ENCODE peak calls at places on chromosomes 2 and 18, in seven cellular contexts. One of them, this sample, is unnamed.

GRCh38 chr18:56645415-56646016 is 5.6 kb upstream of the WDR7 start:
- DNase-seq in cardiac muscle cell: peak
- DNase-seq in stromal cell of bone marrow: no peak
- DNase-seq in GM03348: peak
- DNase-seq in HuH-7.5: no peak
- DNase-seq in foreskin fibroblast: no peak
- DNase-seq in heart right ventricle: no peak
- DNase-seq in this sample: no peak

GRCh38 chr2:239716536-239717318 is 308.4 kb downstream of the NDUFA10 start:
- DNase-seq in cardiac muscle cell: no peak
- DNase-seq in stromal cell of bone marrow: no peak
- DNase-seq in heart right ventricle: peak
- DNase-seq in foreskin fibroblast: peak
- DNase-seq in GM03348: no peak
- DNase-seq in HuH-7.5: no peak
- DNase-seq in this sample: no peak

GRCh38 chr2:239160226-239161143 is 240.3 kb downstream of the HDAC4 start:
- DNase-seq in foreskin fibroblast: no peak
- DNase-seq in stromal cell of bone marrow: no peak
- DNase-seq in HuH-7.5: no peak
- DNase-seq in GM03348: no peak
- DNase-seq in heart right ventricle: no peak
- DNase-seq in cardiac muscle cell: no peak
- DNase-seq in this sample: no peak

GRCh38 chr2:240960309-240960962 is 38.0 kb upstream of the SNED1 start:
- DNase-seq in stromal cell of bone marrow: peak
- DNase-seq in GM03348: no peak
- DNase-seq in foreskin fibroblast: peak
- DNase-seq in heart right ventricle: peak
- DNase-seq in cardiac muscle cell: peak
- DNase-seq in HuH-7.5: peak
- DNase-seq in this sample: no peak

GRCh38 chr2:9222246-9222898 is 15.8 kb downstream of the ASAP2 start:
- DNase-seq in heart right ventricle: no peak
- DNase-seq in cardiac muscle cell: no peak
- DNase-seq in foreskin fibroblast: no peak
- DNase-seq in HuH-7.5: no peak
- DNase-seq in GM03348: no peak
- DNase-seq in stromal cell of bone marrow: peak
- DNase-seq in this sample: no peak

GRCh38 chr2:674319-674985 is 2.8 kb downstream of the TMEM18 start:
- DNase-seq in cardiac muscle cell: no peak
- DNase-seq in foreskin fibroblast: no peak
- DNase-seq in stromal cell of bone marrow: no peak
- DNase-seq in heart right ventricle: no peak
- DNase-seq in GM03348: no peak
- DNase-seq in HuH-7.5: no peak
- DNase-seq in this sample: no peak

GRCh38 chr2:116949249-116949648 is 865.2 kb upstream of the DDX18 start:
- DNase-seq in HuH-7.5: no peak
- DNase-seq in heart right ventricle: no peak
- DNase-seq in GM03348: no peak
- DNase-seq in foreskin fibroblast: no peak
- DNase-seq in cardiac muscle cell: no peak
- DNase-seq in stromal cell of bone marrow: no peak
- DNase-seq in this sample: no peak

GRCh38 chr2:240397542-240397916 is 37.9 kb upstream of the GPC1 start:
- DNase-seq in GM03348: peak
- DNase-seq in heart right ventricle: no peak
- DNase-seq in cardiac muscle cell: no peak
- DNase-seq in foreskin fibroblast: no peak
- DNase-seq in HuH-7.5: no peak
- DNase-seq in stromal cell of bone marrow: no peak
- DNase-seq in this sample: no peak

GRCh38 chr2:1266311-1266710 is 147.0 kb upstream of the TPO start:
- DNase-seq in GM03348: no peak
- DNase-seq in heart right ventricle: no peak
- DNase-seq in stromal cell of bone marrow: no peak
- DNase-seq in HuH-7.5: no peak
- DNase-seq in cardiac muscle cell: no peak
- DNase-seq in foreskin fibroblast: no peak
- DNase-seq in this sample: no peak

GRCh38 chr18:61569176-61569892 is 236.1 kb downstream of the CDH20 start:
- DNase-seq in cardiac muscle cell: no peak
- DNase-seq in foreskin fibroblast: peak
- DNase-seq in stromal cell of bone marrow: no peak
- DNase-seq in heart right ventricle: peak
- DNase-seq in GM03348: peak
- DNase-seq in HuH-7.5: no peak
- DNase-seq in this sample: no peak

GRCh38 chr2:112290098-112290497 is 14.7 kb downstream of the ZC3H6 start:
- DNase-seq in cardiac muscle cell: no peak
- DNase-seq in HuH-7.5: no peak
- DNase-seq in GM03348: no peak
- DNase-seq in stromal cell of bone marrow: no peak
- DNase-seq in heart right ventricle: no peak
- DNase-seq in foreskin fibroblast: no peak
- DNase-seq in this sample: no peak

GRCh38 chr2:120874401-120874821 is 138.7 kb downstream of the GLI2 start:
- DNase-seq in foreskin fibroblast: no peak
- DNase-seq in stromal cell of bone marrow: no peak
- DNase-seq in HuH-7.5: no peak
- DNase-seq in GM03348: no peak
- DNase-seq in cardiac muscle cell: no peak
- DNase-seq in heart right ventricle: no peak
- DNase-seq in this sample: no peak

GRCh38 chr18:57624988-57625387 is 3.4 kb upstream of the NARS1 start:
- DNase-seq in stromal cell of bone marrow: no peak
- DNase-seq in foreskin fibroblast: peak
- DNase-seq in HuH-7.5: no peak
- DNase-seq in GM03348: peak
- DNase-seq in cardiac muscle cell: no peak
- DNase-seq in heart right ventricle: no peak
- DNase-seq in this sample: no peak

GRCh38 chr2:84963692-84964405 is 7.1 kb upstream of the KCMF1 start:
- DNase-seq in heart right ventricle: no peak
- DNase-seq in cardiac muscle cell: no peak
- DNase-seq in foreskin fibroblast: peak
- DNase-seq in HuH-7.5: no peak
- DNase-seq in GM03348: peak
- DNase-seq in stromal cell of bone marrow: peak
- DNase-seq in this sample: no peak

GRCh38 chr18:26656944-26657536 is 108.7 kb upstream of the KCTD1 start:
- DNase-seq in cardiac muscle cell: peak
- DNase-seq in stromal cell of bone marrow: peak
- DNase-seq in foreskin fibroblast: peak
- DNase-seq in HuH-7.5: peak
- DNase-seq in heart right ventricle: peak
- DNase-seq in GM03348: peak
- DNase-seq in this sample: peak

GRCh38 chr18:5420909-5421308 is 122.9 kb downstream of the EPB41L3 start:
- DNase-seq in GM03348: no peak
- DNase-seq in stromal cell of bone marrow: no peak
- DNase-seq in cardiac muscle cell: no peak
- DNase-seq in HuH-7.5: no peak
- DNase-seq in foreskin fibroblast: no peak
- DNase-seq in heart right ventricle: no peak
- DNase-seq in this sample: no peak

GRCh38 chr2:180505203-180505602 is 475.2 kb upstream of the UBE2E3 start:
- DNase-seq in HuH-7.5: no peak
- DNase-seq in heart right ventricle: no peak
- DNase-seq in foreskin fibroblast: no peak
- DNase-seq in stromal cell of bone marrow: peak
- DNase-seq in cardiac muscle cell: no peak
- DNase-seq in GM03348: peak
- DNase-seq in this sample: no peak

GRCh38 chr2:215598376-215598975 is 162.6 kb upstream of the FN1 start:
- DNase-seq in GM03348: peak
- DNase-seq in heart right ventricle: no peak
- DNase-seq in foreskin fibroblast: peak
- DNase-seq in stromal cell of bone marrow: peak
- DNase-seq in HuH-7.5: no peak
- DNase-seq in cardiac muscle cell: no peak
- DNase-seq in this sample: no peak

GRCh38 chr2:98907385-98907784 is 28.6 kb downstream of the CRACDL start:
- DNase-seq in cardiac muscle cell: no peak
- DNase-seq in stromal cell of bone marrow: no peak
- DNase-seq in heart right ventricle: no peak
- DNase-seq in GM03348: no peak
- DNase-seq in HuH-7.5: no peak
- DNase-seq in foreskin fibroblast: no peak
- DNase-seq in this sample: no peak

GRCh38 chr2:113978524-113979171 is 88.8 kb downstream of the ACTR3 start:
- DNase-seq in heart right ventricle: no peak
- DNase-seq in GM03348: no peak
- DNase-seq in HuH-7.5: no peak
- DNase-seq in stromal cell of bone marrow: no peak
- DNase-seq in foreskin fibroblast: no peak
- DNase-seq in cardiac muscle cell: no peak
- DNase-seq in this sample: no peak

GRCh38 chr18:10860382-10860781 is 289.0 kb downstream of the PIEZO2 start:
- DNase-seq in stromal cell of bone marrow: no peak
- DNase-seq in foreskin fibroblast: no peak
- DNase-seq in heart right ventricle: no peak
- DNase-seq in cardiac muscle cell: no peak
- DNase-seq in GM03348: no peak
- DNase-seq in HuH-7.5: no peak
- DNase-seq in this sample: no peak

GRCh38 chr2:176753752-176754474 is 458.7 kb upstream of the HNRNPA3 start:
- DNase-seq in heart right ventricle: no peak
- DNase-seq in GM03348: peak
- DNase-seq in foreskin fibroblast: no peak
- DNase-seq in HuH-7.5: no peak
- DNase-seq in cardiac muscle cell: no peak
- DNase-seq in stromal cell of bone marrow: peak
- DNase-seq in this sample: no peak

GRCh38 chr2:46847185-46847710 is 68.4 kb downstream of the MCFD2 start:
- DNase-seq in GM03348: peak
- DNase-seq in stromal cell of bone marrow: peak
- DNase-seq in cardiac muscle cell: no peak
- DNase-seq in heart right ventricle: peak
- DNase-seq in HuH-7.5: no peak
- DNase-seq in foreskin fibroblast: peak
- DNase-seq in this sample: no peak

GRCh38 chr18:79952996-79953559 is 1.6 kb upstream of the SLC66A2 start:
- DNase-seq in heart right ventricle: no peak
- DNase-seq in stromal cell of bone marrow: no peak
- DNase-seq in GM03348: no peak
- DNase-seq in foreskin fibroblast: no peak
- DNase-seq in cardiac muscle cell: peak
- DNase-seq in HuH-7.5: no peak
- DNase-seq in this sample: no peak

GRCh38 chr2:159710601-159711180 is 1.6 kb upstream of the MARCHF7 start:
- DNase-seq in GM03348: no peak
- DNase-seq in cardiac muscle cell: no peak
- DNase-seq in HuH-7.5: no peak
- DNase-seq in foreskin fibroblast: no peak
- DNase-seq in heart right ventricle: no peak
- DNase-seq in stromal cell of bone marrow: no peak
- DNase-seq in this sample: no peak

GRCh38 chr18:47749195-47749973 is 181.1 kb downstream of the SMAD2 start:
- DNase-seq in HuH-7.5: peak
- DNase-seq in GM03348: peak
- DNase-seq in stromal cell of bone marrow: peak
- DNase-seq in heart right ventricle: peak
- DNase-seq in foreskin fibroblast: peak
- DNase-seq in cardiac muscle cell: peak
- DNase-seq in this sample: peak

GRCh38 chr2:101307503-101307902 is 998 bp downstream of the RNF149 start:
- DNase-seq in stromal cell of bone marrow: no peak
- DNase-seq in foreskin fibroblast: no peak
- DNase-seq in GM03348: no peak
- DNase-seq in cardiac muscle cell: no peak
- DNase-seq in HuH-7.5: no peak
- DNase-seq in heart right ventricle: no peak
- DNase-seq in this sample: no peak

GRCh38 chr2:205376071-205376470 is 306.2 kb upstream of the NRP2 start:
- DNase-seq in GM03348: no peak
- DNase-seq in stromal cell of bone marrow: no peak
- DNase-seq in heart right ventricle: no peak
- DNase-seq in cardiac muscle cell: no peak
- DNase-seq in HuH-7.5: no peak
- DNase-seq in foreskin fibroblast: peak
- DNase-seq in this sample: no peak

GRCh38 chr2:151771599-151772358 is 37.5 kb upstream of the NEB start:
- DNase-seq in GM03348: peak
- DNase-seq in stromal cell of bone marrow: no peak
- DNase-seq in HuH-7.5: no peak
- DNase-seq in foreskin fibroblast: peak
- DNase-seq in cardiac muscle cell: no peak
- DNase-seq in heart right ventricle: peak
- DNase-seq in this sample: no peak

GRCh38 chr18:50119363-50119762 is 75.6 kb downstream of the MYO5B start:
- DNase-seq in stromal cell of bone marrow: no peak
- DNase-seq in GM03348: no peak
- DNase-seq in HuH-7.5: no peak
- DNase-seq in heart right ventricle: no peak
- DNase-seq in cardiac muscle cell: no peak
- DNase-seq in foreskin fibroblast: no peak
- DNase-seq in this sample: no peak

GRCh38 chr2:235495373-235496238 is 1.8 kb downstream of the AGAP1 start:
- DNase-seq in stromal cell of bone marrow: no peak
- DNase-seq in HuH-7.5: no peak
- DNase-seq in foreskin fibroblast: no peak
- DNase-seq in heart right ventricle: no peak
- DNase-seq in GM03348: no peak
- DNase-seq in cardiac muscle cell: no peak
- DNase-seq in this sample: no peak

GRCh38 chr2:237670641-237671040 is 43.3 kb downstream of the LRRFIP1 start:
- DNase-seq in GM03348: no peak
- DNase-seq in stromal cell of bone marrow: no peak
- DNase-seq in cardiac muscle cell: no peak
- DNase-seq in foreskin fibroblast: no peak
- DNase-seq in heart right ventricle: peak
- DNase-seq in HuH-7.5: no peak
- DNase-seq in this sample: no peak

GRCh38 chr2:46530571-46530970 is 51.2 kb downstream of the TMEM247 start:
- DNase-seq in HuH-7.5: no peak
- DNase-seq in GM03348: no peak
- DNase-seq in heart right ventricle: no peak
- DNase-seq in cardiac muscle cell: no peak
- DNase-seq in stromal cell of bone marrow: no peak
- DNase-seq in foreskin fibroblast: no peak
- DNase-seq in this sample: no peak

GRCh38 chr2:56185101-56185581 is 1.4 kb downstream of the CCDC85A start:
- DNase-seq in HuH-7.5: no peak
- DNase-seq in GM03348: peak
- DNase-seq in foreskin fibroblast: no peak
- DNase-seq in stromal cell of bone marrow: no peak
- DNase-seq in cardiac muscle cell: peak
- DNase-seq in heart right ventricle: peak
- DNase-seq in this sample: no peak

GRCh38 chr2:210366675-210367080 is 51.7 kb upstream of the MYL1 start:
- DNase-seq in HuH-7.5: no peak
- DNase-seq in stromal cell of bone marrow: no peak
- DNase-seq in GM03348: no peak
- DNase-seq in foreskin fibroblast: no peak
- DNase-seq in cardiac muscle cell: no peak
- DNase-seq in heart right ventricle: no peak
- DNase-seq in this sample: no peak

GRCh38 chr18:64444819-64445218 is 295.9 kb upstream of the LINC00305 start:
- DNase-seq in GM03348: no peak
- DNase-seq in HuH-7.5: no peak
- DNase-seq in cardiac muscle cell: no peak
- DNase-seq in stromal cell of bone marrow: no peak
- DNase-seq in heart right ventricle: no peak
- DNase-seq in foreskin fibroblast: no peak
- DNase-seq in this sample: no peak

GRCh38 chr2:7467782-7468447 is 550.7 kb downstream of the RNF144A start:
- DNase-seq in GM03348: no peak
- DNase-seq in heart right ventricle: no peak
- DNase-seq in HuH-7.5: no peak
- DNase-seq in cardiac muscle cell: no peak
- DNase-seq in foreskin fibroblast: no peak
- DNase-seq in stromal cell of bone marrow: no peak
- DNase-seq in this sample: no peak

GRCh38 chr2:219454217-219454616 is 19.6 kb downstream of the SPEG start:
- DNase-seq in cardiac muscle cell: no peak
- DNase-seq in heart right ventricle: no peak
- DNase-seq in HuH-7.5: no peak
- DNase-seq in GM03348: no peak
- DNase-seq in foreskin fibroblast: no peak
- DNase-seq in stromal cell of bone marrow: no peak
- DNase-seq in this sample: no peak

This sample was measured in neural crest cell.